ENCODE peak calls at places on chromosomes 2 and 18, in eight cellular contexts. Q is fibroblast of pulmonary artery, D is tibial artery, P is transverse colon, L is foreskin fibroblast, G is endothelial cell, W is PC-9, A is PC-3. H is an unnamed sample.

GRCh38 chr18:76364282-76365259 is 130.5 kb downstream of the ZNF516 start:
- DNase-seq in P (no peak), W (no peak), A (no peak), Q (no peak), D (no peak), G (no peak), L (no peak), H (no peak)

GRCh38 chr2:9896216-9896615 is 52.9 kb downstream of the TAF1B start:
- DNase-seq in W (no peak), L (no peak), P (no peak), Q (no peak), G (no peak), A (no peak), D (no peak), H (no peak)

GRCh38 chr2:239669181-239669898 is 268.5 kb upstream of the HDAC4 start:
- DNase-seq in A (no peak), D (peak), P (no peak), W (no peak), G (no peak), L (no peak), Q (no peak), H (no peak)

GRCh38 chr18:56952026-56952425 is 194.9 kb upstream of the BOD1L2 start:
- DNase-seq in L (no peak), P (no peak), D (no peak), Q (no peak), G (no peak), A (no peak), W (no peak), H (no peak)

GRCh38 chr18:72828601-72829000 is 39.2 kb downstream of the NETO1 start:
- DNase-seq in Q (no peak), P (no peak), L (no peak), G (no peak), W (no peak), A (no peak), D (no peak), H (no peak)

GRCh38 chr2:24493713-24494112 is 2.7 kb downstream of the NCOA1 start:
- DNase-seq in W (no peak), L (no peak), G (no peak), P (no peak), Q (peak), D (no peak), A (no peak), H (no peak)

GRCh38 chr18:55018602-55019001 is 59.3 kb upstream of the CCDC68 start:
- DNase-seq in A (peak), G (no peak), L (peak), W (peak), D (no peak), P (no peak), Q (peak), H (no peak)

GRCh38 chr18:36304723-36305122 is 7.2 kb downstream of the FHOD3 start:
- DNase-seq in W (no peak), Q (no peak), P (no peak), D (no peak), L (no peak), A (no peak), G (no peak), H (no peak)

GRCh38 chr2:150856596-150857281 is 369.3 kb upstream of the RND3 start:
- DNase-seq in P (no peak), Q (no peak), G (no peak), L (no peak), A (peak), W (peak), D (no peak), H (no peak)

GRCh38 chr18:13253786-13254755 is 35.5 kb downstream of the LDLRAD4 start:
- DNase-seq in L (no peak), P (no peak), W (no peak), D (peak), G (no peak), Q (no peak), A (no peak), H (peak)

GRCh38 chr2:71548589-71549485 is 95.5 kb downstream of the DYSF start:
- DNase-seq in W (peak), G (peak), D (peak), P (peak), Q (peak), A (peak), L (peak), H (peak)

GRCh38 chr2:176545627-176546026 is 276.4 kb downstream of the MTX2 start:
- DNase-seq in D (no peak), G (no peak), P (no peak), W (no peak), L (no peak), A (no peak), Q (no peak), H (no peak)

GRCh38 chr2:101578671-101579070 is 103.8 kb upstream of the RFX8 start:
- DNase-seq in P (no peak), A (no peak), L (no peak), W (no peak), Q (no peak), D (no peak), G (no peak), H (no peak)

GRCh38 chr2:41803361-41803760 is 244.5 kb upstream of the PKDCC start:
- DNase-seq in A (no peak), L (no peak), W (no peak), D (no peak), P (no peak), Q (no peak), G (no peak), H (no peak)

DNA sequence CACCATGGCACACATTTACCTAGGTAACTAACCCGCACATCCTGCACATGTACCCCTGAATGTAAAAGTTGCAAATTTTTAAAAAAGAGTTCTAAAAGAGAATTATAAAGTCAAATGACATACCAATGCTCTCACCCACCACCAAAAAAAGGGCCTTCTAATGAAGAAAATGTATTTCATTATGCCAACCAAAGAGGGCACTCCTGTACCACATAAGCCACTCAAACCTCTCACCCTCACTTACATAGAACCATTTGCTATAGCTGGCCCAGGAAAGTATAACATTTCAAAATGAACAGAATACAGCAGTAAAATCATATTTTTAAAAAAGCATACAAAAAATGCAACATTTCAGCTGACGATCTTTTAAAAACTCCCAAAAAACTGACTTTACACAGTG is 241.5 kb upstream of the PKDCC start:
- DNase-seq in L (no peak), G (no peak), W (no peak), P (no peak), Q (no peak), D (no peak), A (no peak), H (no peak)
- TF ChIP-seq CTCF in L (no peak), G (no peak), W (peak), P (peak), Q (no peak), D (no peak), A (peak), H (no peak)

GRCh38 chr2:106863387-106863786 is 22.6 kb downstream of the ST6GAL2 start:
- DNase-seq in Q (no peak), D (no peak), W (no peak), G (no peak), P (no peak), A (peak), L (no peak), H (no peak)

GRCh38 chr2:106858810-106859209 is 27.2 kb downstream of the ST6GAL2 start:
- DNase-seq in A (no peak), Q (no peak), G (no peak), L (no peak), W (no peak), D (no peak), P (no peak), H (no peak)

GRCh38 chr2:106857882-106858478 is 28.0 kb downstream of the ST6GAL2 start:
- DNase-seq in A (peak), D (no peak), P (no peak), Q (no peak), L (no peak), G (no peak), W (no peak), H (no peak)

GRCh38 chr2:106864051-106864450 is 21.9 kb downstream of the ST6GAL2 start:
- DNase-seq in Q (no peak), A (no peak), P (no peak), W (no peak), D (no peak), L (no peak), G (no peak), H (no peak)

GRCh38 chr2:106859498-106859897 is 26.5 kb downstream of the ST6GAL2 start:
- DNase-seq in G (no peak), P (no peak), A (no peak), W (no peak), Q (no peak), L (no peak), D (no peak), H (no peak)
- TF ChIP-seq CTCF in G (no peak), P (no peak), A (peak), W (no peak), Q (no peak), L (no peak), D (no peak), H (no peak)

DNA sequence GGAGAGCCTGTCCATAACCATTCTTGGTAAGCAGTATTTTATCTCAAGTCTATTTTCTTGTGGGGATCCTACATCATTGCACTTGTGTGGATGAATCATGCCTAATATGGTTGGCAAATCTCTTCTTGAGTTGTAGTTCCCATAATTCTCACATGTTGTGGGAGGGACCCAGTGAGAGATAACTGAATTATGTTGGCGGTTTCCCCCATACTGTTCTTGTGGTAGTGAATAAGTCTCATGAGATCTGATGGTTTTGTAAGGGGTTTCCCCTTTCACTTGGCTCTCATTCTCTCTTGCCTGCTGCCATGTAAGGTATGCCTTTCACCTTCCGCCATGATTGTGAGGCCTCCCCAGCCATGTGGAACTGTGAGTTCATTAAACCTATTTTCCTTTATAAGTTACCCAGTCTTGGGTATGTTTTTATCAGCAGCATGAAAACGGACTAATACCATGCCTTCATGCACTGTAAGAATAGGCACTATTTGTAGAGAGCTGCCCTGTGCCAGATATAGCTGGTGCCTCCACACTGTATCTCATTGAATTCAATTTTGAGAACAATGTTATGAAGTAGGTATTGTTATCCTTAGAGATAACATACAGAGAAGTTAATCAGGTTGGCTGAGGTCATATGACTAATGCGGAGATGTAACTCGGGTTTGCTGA is 148.3 kb downstream of the PLCL1 start:
- DNase-seq in L (no peak), W (no peak), Q (peak), A (no peak), G (no peak), D (no peak), P (no peak), H (no peak)
- TF ChIP-seq CTCF in L (no peak), W (no peak), Q (no peak), A (no peak), G (no peak), D (no peak), P (no peak), H (no peak)

GRCh38 chr2:171289336-171289735 is 128.6 kb upstream of the TLK1 start:
- DNase-seq in D (no peak), A (no peak), W (no peak), G (no peak), Q (no peak), P (no peak), L (no peak), H (no peak)

GRCh38 chr2:171287036-171287435 is 126.3 kb upstream of the TLK1 start:
- DNase-seq in L (no peak), G (no peak), W (no peak), Q (no peak), P (no peak), D (no peak), A (no peak), H (no peak)

GRCh38 chr2:171289938-171290480 is 129.3 kb upstream of the TLK1 start:
- DNase-seq in W (no peak), P (no peak), Q (no peak), D (no peak), A (no peak), L (no peak), G (no peak), H (no peak)

GRCh38 chr2:171287606-171288005 is 126.9 kb upstream of the TLK1 start:
- DNase-seq in G (no peak), A (no peak), W (no peak), Q (peak), L (peak), P (no peak), D (no peak), H (no peak)
- TF ChIP-seq CTCF in G (no peak), A (no peak), W (no peak), Q (no peak), L (no peak), P (no peak), D (no peak), H (no peak)